ENCODE peak calls at places on chromosomes 12 and 14, in eight cellular contexts. R is kidney epithelial cell, D is GM12878, N is dorsolateral prefrontal cortex, M is A673, Q is astrocyte of the cerebellum, V is Calu3, L is foreskin fibroblast. T is an unnamed sample.

GRCh38 chr12:88113871-88114270 is 28.0 kb downstream of the CEP290 start:
- DNase-seq in Q (no peak), M (no peak), V (no peak), N (no peak), L (peak), R (no peak), D (no peak), T (no peak)

GRCh38 chr12:56119361-56119796 is 1.3 kb downstream of the ZC3H10 start:
- DNase-seq in M (peak), N (peak), V (peak), L (peak), Q (peak), R (peak), D (no peak), T (peak)

GRCh38 chr14:99117671-99118045 is 154.3 kb downstream of the BCL11B start:
- DNase-seq in D (no peak), Q (no peak), L (no peak), V (no peak), M (no peak), N (no peak), R (no peak), T (no peak)

GRCh38 chr12:28088566-28089277 is 101.5 kb upstream of the CCDC91 start:
- DNase-seq in M (peak), N (no peak), L (no peak), Q (no peak), D (no peak), V (no peak), R (no peak), T (no peak)

GRCh38 chr12:15592934-15593333 is 196.3 kb downstream of the EPS8 start:
- DNase-seq in M (no peak), Q (no peak), V (no peak), N (no peak), L (no peak), R (no peak), D (no peak), T (no peak)

GRCh38 chr12:7113389-7113871 is 4.4 kb upstream of the C1RL start:
- DNase-seq in V (peak), N (no peak), R (no peak), L (no peak), M (peak), D (no peak), Q (no peak), T (peak)

GRCh38 chr12:53049582-53050318 is at the start of gene TNS2:
- DNase-seq in Q (no peak), L (peak), V (no peak), N (no peak), R (no peak), D (no peak), M (no peak), T (peak)

GRCh38 chr12:101594700-101595099 is at the start of gene MYBPC1:
- DNase-seq in V (no peak), D (no peak), M (no peak), Q (no peak), L (no peak), R (no peak), N (no peak), T (no peak)

DNA sequence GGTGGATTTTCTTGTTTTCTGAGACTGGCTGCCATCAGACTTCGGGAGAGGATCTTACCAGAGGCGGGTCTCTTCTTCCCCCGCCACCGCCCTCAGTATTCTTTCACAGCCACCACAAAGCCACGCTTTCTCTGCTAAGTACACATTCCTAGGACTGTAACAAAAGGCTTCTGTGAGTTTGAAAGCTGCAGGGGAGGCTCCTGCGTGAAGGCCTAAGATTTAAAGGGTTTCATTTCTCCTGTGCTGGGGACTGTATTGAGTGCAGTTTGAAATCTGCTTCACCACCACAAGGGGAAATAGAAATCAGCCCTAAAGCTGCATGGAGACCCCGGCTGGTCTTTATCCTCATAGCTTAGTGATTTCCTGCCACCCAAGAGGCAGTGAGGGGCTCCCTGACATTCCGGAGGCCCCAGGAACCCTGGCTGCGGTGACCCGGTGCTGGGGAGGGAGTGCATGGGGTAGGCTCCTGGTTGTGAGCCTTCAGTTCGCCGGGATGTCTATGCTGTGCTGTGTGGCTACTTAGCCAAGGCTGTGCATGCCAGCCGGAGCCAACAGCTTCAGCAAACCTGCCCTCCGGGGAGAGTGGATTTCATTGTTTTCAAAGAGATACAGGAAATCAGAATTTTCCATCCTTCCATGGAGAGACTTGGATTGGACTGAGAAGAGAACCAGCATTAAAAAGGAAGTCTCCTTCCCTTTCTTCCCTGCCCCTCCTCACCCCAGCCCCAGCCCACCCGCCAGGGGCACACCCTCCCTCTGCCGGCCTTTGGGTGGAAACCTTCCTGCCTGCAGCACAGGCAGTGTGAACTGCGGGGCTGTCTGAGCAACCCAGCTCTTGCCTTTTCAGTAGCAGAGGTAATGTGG is 163.3 kb downstream of the ETV6 start:
- DNase-seq in M (peak), L (no peak), N (no peak), Q (peak), R (no peak), D (no peak), V (peak), T (peak)
- TF ChIP-seq CTCF in M (peak), L (no peak), N (peak), Q (peak), R (peak), D (peak), V (no peak), T (no peak)

DNA sequence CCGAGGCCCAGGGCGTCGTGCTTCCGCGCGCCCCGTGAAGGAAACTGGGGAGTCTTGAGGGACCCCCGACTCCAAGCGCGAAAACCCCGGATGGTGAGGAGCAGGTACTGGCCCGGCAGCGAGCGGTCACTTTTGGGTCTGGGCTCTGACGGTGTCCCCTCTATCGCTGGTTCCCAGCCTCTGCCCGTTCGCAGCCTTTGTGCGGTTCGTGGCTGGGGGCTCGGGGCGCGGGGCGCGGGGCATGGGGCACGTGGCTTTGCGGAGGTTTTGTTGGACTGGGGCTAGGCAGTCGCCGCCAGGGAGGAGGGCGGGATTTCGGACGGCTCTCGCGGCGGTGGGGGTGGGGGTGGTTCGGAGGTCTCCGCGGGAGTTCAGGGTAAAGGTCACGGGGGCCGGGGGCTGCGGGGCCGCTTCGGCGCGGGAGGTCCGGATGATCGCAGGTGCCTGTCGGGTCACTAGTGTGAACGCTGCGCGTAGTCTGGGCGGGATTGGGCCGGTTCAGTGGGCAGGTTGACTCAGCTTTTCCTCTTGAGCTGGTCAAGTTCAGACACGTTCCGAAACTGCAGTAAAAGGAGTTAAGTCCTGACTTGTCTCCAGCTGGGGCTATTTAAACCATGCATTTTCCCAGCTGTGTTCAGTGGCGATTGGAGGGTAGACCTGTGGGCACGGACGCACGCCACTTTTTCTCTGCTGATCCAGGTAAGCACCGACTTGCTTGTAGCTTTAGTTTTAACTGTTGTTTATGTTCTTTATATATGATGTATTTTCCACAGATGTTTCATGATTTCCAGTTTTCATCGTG is 612 bp downstream of the MDM2 start:
- DNase-seq in M (peak), D (peak), R (peak), Q (peak), N (peak), L (peak), V (peak), T (peak)
- TF ChIP-seq CTCF in M (no peak), D (no peak), R (no peak), Q (no peak), N (no peak), L (no peak), V (peak), T (no peak)

GRCh38 chr12:46465307-46465706 is 92.7 kb upstream of the SLC38A2 start:
- DNase-seq in D (no peak), V (no peak), M (no peak), Q (no peak), N (no peak), R (no peak), L (no peak), T (no peak)

GRCh38 chr12:46470039-46470627 is 97.6 kb upstream of the SLC38A2 start:
- DNase-seq in Q (no peak), R (no peak), V (no peak), N (no peak), L (no peak), D (no peak), M (no peak), T (no peak)

GRCh38 chr12:46468813-46469212 is 96.2 kb upstream of the SLC38A2 start:
- DNase-seq in R (no peak), L (no peak), M (no peak), N (no peak), Q (no peak), D (no peak), V (no peak), T (no peak)

GRCh38 chr12:46470975-46471374 is 98.4 kb upstream of the SLC38A2 start:
- DNase-seq in M (no peak), R (no peak), N (no peak), L (no peak), D (no peak), Q (no peak), V (no peak), T (no peak)

DNA sequence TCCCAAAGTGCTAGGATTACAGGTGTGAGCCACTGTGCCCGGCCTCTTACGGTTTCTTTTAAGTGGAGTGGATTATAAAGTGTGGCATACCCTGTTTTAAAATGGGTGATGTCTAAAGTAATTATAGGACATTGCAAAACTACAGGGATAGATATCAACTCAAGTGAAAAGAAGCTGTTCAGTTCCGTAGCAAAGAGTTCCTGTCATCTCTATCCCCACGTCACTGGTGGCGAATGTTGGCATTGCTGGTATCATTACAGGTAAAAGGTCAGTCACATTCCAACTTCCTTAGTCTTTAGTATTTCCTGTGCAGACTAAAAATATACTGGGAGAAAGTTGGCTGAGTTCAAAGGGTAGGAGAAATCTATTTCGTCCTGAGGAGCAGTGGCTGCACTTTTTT is 95.6 kb upstream of the SLC38A2 start:
- DNase-seq in N (no peak), Q (no peak), D (no peak), V (no peak), R (no peak), L (no peak), M (no peak), T (no peak)
- TF ChIP-seq CTCF in N (no peak), Q (no peak), D (no peak), V (peak), R (no peak), L (no peak), M (no peak), T (no peak)

GRCh38 chr12:57776247-57776587 is 3.8 kb downstream of the EEF1AKMT3 start:
- DNase-seq in N (no peak), D (no peak), L (no peak), V (no peak), R (no peak), Q (no peak), M (no peak), T (no peak)

GRCh38 chr12:57772429-57773322 is at the start of gene EEF1AKMT3:
- DNase-seq in L (peak), D (no peak), R (no peak), M (peak), Q (no peak), V (peak), N (peak), T (peak)

GRCh38 chr12:57777367-57777766 is 5.0 kb downstream of the EEF1AKMT3 start:
- DNase-seq in M (no peak), N (no peak), D (no peak), Q (no peak), R (no peak), V (no peak), L (no peak), T (no peak)

GRCh38 chr12:57775044-57775443 is 2.6 kb downstream of the EEF1AKMT3 start:
- DNase-seq in R (no peak), N (no peak), V (no peak), L (no peak), Q (no peak), D (no peak), M (no peak), T (no peak)

DNA sequence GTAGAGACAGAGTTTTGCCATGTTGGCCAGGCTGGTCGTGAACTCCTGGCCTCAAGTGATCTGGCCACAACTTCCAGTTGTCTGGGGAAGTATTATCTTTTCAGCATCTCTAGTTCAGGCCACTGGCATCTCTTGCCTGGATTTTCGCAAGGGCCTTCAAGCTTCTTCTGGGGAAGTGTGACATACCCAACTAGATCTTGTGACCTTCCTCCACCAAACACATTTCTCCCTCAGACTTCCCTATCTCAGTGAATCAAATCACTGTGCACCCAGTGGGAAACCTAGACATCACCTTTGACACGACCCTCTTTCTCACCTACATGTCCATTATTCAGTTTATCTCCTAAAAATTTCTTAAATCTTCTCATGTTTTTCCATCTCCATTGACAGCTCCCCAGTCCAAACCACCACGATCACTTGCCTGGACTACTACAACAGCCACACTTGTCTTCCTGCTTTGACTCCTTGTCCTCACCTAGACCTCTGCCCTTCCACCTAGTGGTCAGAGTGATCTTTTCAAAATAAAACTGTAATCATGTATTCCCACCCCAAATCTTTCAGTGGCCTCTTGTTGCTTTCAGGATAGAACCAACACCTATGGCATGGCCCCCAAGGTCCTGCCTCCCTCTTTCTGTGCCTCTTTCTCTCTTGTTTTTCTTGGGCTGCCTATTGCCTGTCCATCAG is 3.3 kb downstream of the EEF1AKMT3 start:
- DNase-seq in M (no peak), L (no peak), V (no peak), Q (no peak), D (no peak), N (no peak), R (no peak), T (no peak)
- TF ChIP-seq CTCF in M (no peak), L (no peak), V (no peak), Q (no peak), D (peak), N (no peak), R (peak), T (no peak)

GRCh38 chr12:122528582-122528981 is 1.5 kb downstream of the KNTC1 start:
- DNase-seq in L (no peak), R (no peak), D (no peak), V (no peak), N (no peak), M (no peak), Q (no peak), T (no peak)

GRCh38 chr12:122528992-122529391 is 1.9 kb downstream of the KNTC1 start:
- DNase-seq in V (no peak), M (no peak), Q (no peak), L (no peak), D (no peak), R (no peak), N (no peak), T (no peak)

GRCh38 chr12:122523846-122524718 is 2.7 kb downstream of the RSRC2 start:
- DNase-seq in R (no peak), D (no peak), M (no peak), Q (no peak), V (no peak), N (no peak), L (no peak), T (no peak)

GRCh38 chr12:122527478-122527944 is 462 bp downstream of the KNTC1 start:
- DNase-seq in N (no peak), R (no peak), M (peak), L (no peak), Q (no peak), D (no peak), V (peak), T (no peak)

DNA sequence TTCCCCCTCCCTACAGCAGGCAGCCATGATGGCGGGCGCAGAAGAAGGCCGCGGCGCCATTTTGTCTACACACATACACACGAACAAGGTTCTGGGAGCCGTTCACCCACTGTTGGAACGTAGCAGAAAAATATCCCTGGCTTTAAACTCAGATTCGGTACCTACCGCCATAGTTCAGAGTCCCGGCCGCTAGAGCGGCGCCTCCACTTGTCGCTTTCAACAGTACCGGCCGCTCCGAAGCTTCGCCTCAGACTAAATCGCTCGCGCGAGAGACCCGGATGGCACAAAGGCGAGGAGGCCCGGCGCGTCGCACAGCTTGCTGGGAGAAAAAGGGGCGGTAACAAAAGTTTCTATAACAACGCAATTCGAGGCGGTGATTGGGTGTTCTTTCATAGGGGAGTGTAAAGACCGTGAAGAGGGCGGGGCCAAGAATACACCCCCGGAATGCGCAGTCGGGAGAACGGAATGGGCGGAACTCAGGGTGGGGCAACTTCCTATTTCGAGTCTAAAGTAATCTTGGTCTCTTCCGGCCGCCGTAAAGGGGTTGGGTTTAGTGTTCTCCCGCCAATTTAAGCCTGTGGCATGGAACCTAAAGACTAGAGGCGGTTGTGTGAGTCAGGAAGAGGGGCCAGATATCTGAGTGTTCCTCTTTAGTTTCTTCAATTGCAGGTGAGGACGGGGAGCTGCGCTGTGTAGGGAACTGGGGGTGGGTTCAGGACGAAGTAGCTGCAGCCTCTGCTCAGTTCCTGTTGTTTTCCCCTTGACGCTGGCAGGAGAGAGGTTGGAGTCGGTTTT is at the start of the genes KNTC1 and RSRC2:
- DNase-seq in N (peak), M (peak), D (peak), L (peak), Q (peak), V (peak), R (peak), T (peak)
- TF ChIP-seq CTCF in N (no peak), M (no peak), D (no peak), L (no peak), Q (no peak), V (no peak), R (no peak), T (no peak)

GRCh38 chr12:111791507-111791906 is 24.8 kb downstream of the ALDH2 start:
- DNase-seq in R (no peak), Q (no peak), N (no peak), V (no peak), L (no peak), M (no peak), D (no peak), T (no peak)

GRCh38 chr12:111784953-111785352 is 18.2 kb downstream of the ALDH2 start:
- DNase-seq in D (no peak), V (no peak), L (no peak), Q (no peak), N (no peak), M (no peak), R (no peak), T (no peak)

GRCh38 chr12:111785651-111786050 is 18.9 kb downstream of the ALDH2 start:
- DNase-seq in R (no peak), V (no peak), M (no peak), L (no peak), D (no peak), Q (no peak), N (no peak), T (no peak)

GRCh38 chr12:111789779-111790178 is 23.0 kb downstream of the ALDH2 start:
- DNase-seq in D (no peak), R (no peak), Q (no peak), V (no peak), L (no peak), N (no peak), M (no peak), T (no peak)

GRCh38 chr12:111788178-111788654 is 21.5 kb downstream of the ALDH2 start:
- DNase-seq in N (no peak), D (no peak), V (peak), L (no peak), M (peak), R (no peak), Q (no peak), T (no peak)
- TF ChIP-seq CTCF in N (peak), D (peak), V (no peak), L (peak), M (peak), R (peak), Q (peak), T (no peak)

T was measured in endothelial cell.